ENCODE peak calls at places on chromosomes 11 and 22, in eight cellular contexts. One of them, this sample, is unnamed.

GRCh38 chr11:1219836-1220810 is 2.7 kb upstream of the MUC5B start:
- DNase-seq in upper lobe of right lung: peak; percentile 66
- DNase-seq in SK-N-MC: no peak
- DNase-seq in RWPE2: peak; percentile 48
- DNase-seq in HCT116: no peak
- DNase-seq in suprapubic skin: peak; percentile 80
- DNase-seq in left ventricle myocardium inferior: no peak
- DNase-seq in bronchial epithelial cell: no peak
- DNase-seq in this sample: no peak

GRCh38 chr22:19942886-19943664 is 1.5 kb upstream of the TXNRD2 start:
- DNase-seq in upper lobe of right lung: peak; percentile 49
- DNase-seq in SK-N-MC: no peak
- DNase-seq in RWPE2: no peak
- DNase-seq in HCT116: no peak
- DNase-seq in suprapubic skin: no peak
- DNase-seq in left ventricle myocardium inferior: no peak
- DNase-seq in bronchial epithelial cell: peak; percentile 79
- DNase-seq in this sample: peak; percentile 63

GRCh38 chr22:30420401-30421178 is 5.0 kb upstream of the MTFP1 start:
- DNase-seq in upper lobe of right lung: no peak
- DNase-seq in SK-N-MC: no peak
- DNase-seq in RWPE2: no peak
- DNase-seq in HCT116: no peak
- DNase-seq in suprapubic skin: no peak
- DNase-seq in left ventricle myocardium inferior: no peak
- DNase-seq in bronchial epithelial cell: peak; percentile 89
- DNase-seq in this sample: no peak

GRCh38 chr22:28002863-28003565 is 84.0 kb upstream of the PITPNB start:
- DNase-seq in upper lobe of right lung: no peak
- DNase-seq in SK-N-MC: no peak
- DNase-seq in RWPE2: no peak
- DNase-seq in HCT116: no peak
- DNase-seq in suprapubic skin: no peak
- DNase-seq in left ventricle myocardium inferior: no peak
- DNase-seq in bronchial epithelial cell: peak; percentile 62
- DNase-seq in this sample: no peak

GRCh38 chr11:8285228-8285627 is 21.6 kb upstream of the LMO1 start:
- DNase-seq in upper lobe of right lung: no peak
- DNase-seq in SK-N-MC: no peak
- DNase-seq in RWPE2: no peak
- DNase-seq in HCT116: no peak
- DNase-seq in suprapubic skin: peak; percentile 45
- DNase-seq in left ventricle myocardium inferior: no peak
- DNase-seq in bronchial epithelial cell: no peak
- DNase-seq in this sample: no peak

GRCh38 chr22:46845281-46846153 is 83.1 kb downstream of the TBC1D22A start:
- DNase-seq in upper lobe of right lung: no peak
- DNase-seq in SK-N-MC: no peak
- DNase-seq in RWPE2: no peak
- DNase-seq in HCT116: no peak
- DNase-seq in suprapubic skin: peak; percentile 62
- DNase-seq in left ventricle myocardium inferior: no peak
- DNase-seq in bronchial epithelial cell: no peak
- DNase-seq in this sample: no peak

GRCh38 chr11:11244470-11245080 is 108.5 kb downstream of the CSNK2A3 start:
- DNase-seq in upper lobe of right lung: no peak
- DNase-seq in SK-N-MC: no peak
- DNase-seq in RWPE2: no peak
- DNase-seq in HCT116: no peak
- DNase-seq in suprapubic skin: no peak
- DNase-seq in left ventricle myocardium inferior: no peak
- DNase-seq in bronchial epithelial cell: no peak
- DNase-seq in this sample: no peak

GRCh38 chr11:126716456-126717083 is 284.0 kb downstream of the KIRREL3 start:
- DNase-seq in upper lobe of right lung: no peak
- DNase-seq in SK-N-MC: no peak
- DNase-seq in RWPE2: no peak
- DNase-seq in HCT116: peak; percentile 26
- DNase-seq in suprapubic skin: no peak
- DNase-seq in left ventricle myocardium inferior: no peak
- DNase-seq in bronchial epithelial cell: no peak
- DNase-seq in this sample: peak; percentile 67

GRCh38 chr11:93747122-93747521 is 5.7 kb downstream of the C11orf54 start:
- DNase-seq in upper lobe of right lung: no peak
- DNase-seq in SK-N-MC: no peak
- DNase-seq in RWPE2: no peak
- DNase-seq in HCT116: no peak
- DNase-seq in suprapubic skin: no peak
- DNase-seq in left ventricle myocardium inferior: no peak
- DNase-seq in bronchial epithelial cell: no peak
- DNase-seq in this sample: no peak

GRCh38 chr22:37549704-37550059 is 10.6 kb upstream of the CDC42EP1 start:
- DNase-seq in upper lobe of right lung: peak; percentile 81
- DNase-seq in SK-N-MC: no peak
- DNase-seq in RWPE2: no peak
- DNase-seq in HCT116: no peak
- DNase-seq in suprapubic skin: no peak
- DNase-seq in left ventricle myocardium inferior: no peak
- DNase-seq in bronchial epithelial cell: no peak
- DNase-seq in this sample: no peak

GRCh38 chr11:561148-562003 is 606 bp downstream of the RASSF7 start:
- DNase-seq in upper lobe of right lung: peak; percentile 93
- DNase-seq in SK-N-MC: no peak
- DNase-seq in RWPE2: no peak
- DNase-seq in HCT116: no peak
- DNase-seq in suprapubic skin: no peak
- DNase-seq in left ventricle myocardium inferior: no peak
- DNase-seq in bronchial epithelial cell: peak; percentile 57
- DNase-seq in this sample: no peak

GRCh38 chr11:95849087-95849825 is 59.0 kb downstream of the CEP57 start:
- DNase-seq in upper lobe of right lung: no peak
- DNase-seq in SK-N-MC: peak; percentile 3
- DNase-seq in RWPE2: no peak
- DNase-seq in HCT116: peak; percentile 32
- DNase-seq in suprapubic skin: no peak
- DNase-seq in left ventricle myocardium inferior: peak; percentile 18
- DNase-seq in bronchial epithelial cell: peak; percentile 77
- DNase-seq in this sample: peak; percentile 65

GRCh38 chr11:79285756-79286155 is 155.1 kb downstream of the TENM4 start:
- DNase-seq in upper lobe of right lung: no peak
- DNase-seq in SK-N-MC: no peak
- DNase-seq in RWPE2: no peak
- DNase-seq in HCT116: no peak
- DNase-seq in suprapubic skin: no peak
- DNase-seq in left ventricle myocardium inferior: no peak
- DNase-seq in bronchial epithelial cell: no peak
- DNase-seq in this sample: no peak

GRCh38 chr11:1397862-1398505 is 8.2 kb downstream of the BRSK2 start:
- DNase-seq in upper lobe of right lung: no peak
- DNase-seq in SK-N-MC: no peak
- DNase-seq in RWPE2: no peak
- DNase-seq in HCT116: no peak
- DNase-seq in suprapubic skin: no peak
- DNase-seq in left ventricle myocardium inferior: no peak
- DNase-seq in bronchial epithelial cell: no peak
- DNase-seq in this sample: no peak

GRCh38 chr11:59787816-59788215 is 22.8 kb downstream of the MRPL16 start:
- DNase-seq in upper lobe of right lung: no peak
- DNase-seq in SK-N-MC: no peak
- DNase-seq in RWPE2: no peak
- DNase-seq in HCT116: no peak
- DNase-seq in suprapubic skin: no peak
- DNase-seq in left ventricle myocardium inferior: no peak
- DNase-seq in bronchial epithelial cell: peak; percentile 82
- DNase-seq in this sample: no peak

GRCh38 chr11:64186205-64187165 is 514 bp downstream of the STIP1 start:
- DNase-seq in upper lobe of right lung: no peak
- DNase-seq in SK-N-MC: no peak
- DNase-seq in RWPE2: no peak
- DNase-seq in HCT116: no peak
- DNase-seq in suprapubic skin: no peak
- DNase-seq in left ventricle myocardium inferior: no peak
- DNase-seq in bronchial epithelial cell: no peak
- DNase-seq in this sample: peak; percentile 26

GRCh38 chr11:126512741-126513715 is 157.5 kb downstream of the ST3GAL4 start:
- DNase-seq in upper lobe of right lung: peak; percentile 40
- DNase-seq in SK-N-MC: no peak
- DNase-seq in RWPE2: no peak
- DNase-seq in HCT116: no peak
- DNase-seq in suprapubic skin: no peak
- DNase-seq in left ventricle myocardium inferior: no peak
- DNase-seq in bronchial epithelial cell: no peak
- DNase-seq in this sample: no peak

GRCh38 chr11:37061426-37061825 is 463.4 kb upstream of the RAG2 start:
- DNase-seq in upper lobe of right lung: no peak
- DNase-seq in SK-N-MC: no peak
- DNase-seq in RWPE2: no peak
- DNase-seq in HCT116: no peak
- DNase-seq in suprapubic skin: no peak
- DNase-seq in left ventricle myocardium inferior: no peak
- DNase-seq in bronchial epithelial cell: peak; percentile 1
- DNase-seq in this sample: no peak

GRCh38 chr11:69674267-69674885 is 777 bp downstream of the LTO1 start:
- DNase-seq in upper lobe of right lung: peak; percentile 66
- DNase-seq in SK-N-MC: no peak
- DNase-seq in RWPE2: no peak
- DNase-seq in HCT116: no peak
- DNase-seq in suprapubic skin: peak; percentile 70
- DNase-seq in left ventricle myocardium inferior: no peak
- DNase-seq in bronchial epithelial cell: peak; percentile 80
- DNase-seq in this sample: no peak

GRCh38 chr11:25734592-25735211 is 597.2 kb upstream of the ANO3 start:
- DNase-seq in upper lobe of right lung: no peak
- DNase-seq in SK-N-MC: no peak
- DNase-seq in RWPE2: no peak
- DNase-seq in HCT116: no peak
- DNase-seq in suprapubic skin: no peak
- DNase-seq in left ventricle myocardium inferior: no peak
- DNase-seq in bronchial epithelial cell: peak; percentile 61
- DNase-seq in this sample: no peak

GRCh38 chr11:63610604-63611394 is 3.4 kb downstream of the PLAAT3 start:
- DNase-seq in upper lobe of right lung: no peak
- DNase-seq in SK-N-MC: peak; percentile 6
- DNase-seq in RWPE2: no peak
- DNase-seq in HCT116: no peak
- DNase-seq in suprapubic skin: peak; percentile 34
- DNase-seq in left ventricle myocardium inferior: no peak
- DNase-seq in bronchial epithelial cell: no peak
- DNase-seq in this sample: no peak

GRCh38 chr11:60927600-60927999 is 3.3 kb downstream of the TMEM132A start:
- DNase-seq in upper lobe of right lung: peak; percentile 59
- DNase-seq in SK-N-MC: no peak
- DNase-seq in RWPE2: no peak
- DNase-seq in HCT116: no peak
- DNase-seq in suprapubic skin: no peak
- DNase-seq in left ventricle myocardium inferior: no peak
- DNase-seq in bronchial epithelial cell: no peak
- DNase-seq in this sample: no peak

GRCh38 chr11:130592056-130592455 is 143.6 kb downstream of the ADAMTS15 start:
- DNase-seq in upper lobe of right lung: no peak
- DNase-seq in SK-N-MC: no peak
- DNase-seq in RWPE2: no peak
- DNase-seq in HCT116: no peak
- DNase-seq in suprapubic skin: no peak
- DNase-seq in left ventricle myocardium inferior: no peak
- DNase-seq in bronchial epithelial cell: peak; percentile 70
- DNase-seq in this sample: no peak

GRCh38 chr22:39315389-39315788 is 4.0 kb downstream of the RPL3 start:
- DNase-seq in upper lobe of right lung: no peak
- DNase-seq in SK-N-MC: no peak
- DNase-seq in RWPE2: no peak
- DNase-seq in HCT116: no peak
- DNase-seq in suprapubic skin: no peak
- DNase-seq in left ventricle myocardium inferior: no peak
- DNase-seq in bronchial epithelial cell: no peak
- DNase-seq in this sample: no peak
- H3K36me3 ChIP-seq in upper lobe of right lung: peaks cover 68% of the 10 kb centered on the region
- H3K36me3 ChIP-seq in SK-N-MC: peaks cover 79% of the 10 kb centered on the region
- H3K36me3 ChIP-seq in RWPE2: peaks cover 82% of the 10 kb centered on the region
- H3K36me3 ChIP-seq in HCT116: peaks cover 73% of the 10 kb centered on the region
- H3K36me3 ChIP-seq in suprapubic skin: peaks cover 61% of the 10 kb centered on the region
- H3K36me3 ChIP-seq in left ventricle myocardium inferior: peaks cover 68% of the 10 kb centered on the region
- H3K36me3 ChIP-seq in bronchial epithelial cell: peaks cover 56% of the 10 kb centered on the region
- H3K36me3 ChIP-seq in this sample: peaks cover 80% of the 10 kb centered on the region

DNA sequence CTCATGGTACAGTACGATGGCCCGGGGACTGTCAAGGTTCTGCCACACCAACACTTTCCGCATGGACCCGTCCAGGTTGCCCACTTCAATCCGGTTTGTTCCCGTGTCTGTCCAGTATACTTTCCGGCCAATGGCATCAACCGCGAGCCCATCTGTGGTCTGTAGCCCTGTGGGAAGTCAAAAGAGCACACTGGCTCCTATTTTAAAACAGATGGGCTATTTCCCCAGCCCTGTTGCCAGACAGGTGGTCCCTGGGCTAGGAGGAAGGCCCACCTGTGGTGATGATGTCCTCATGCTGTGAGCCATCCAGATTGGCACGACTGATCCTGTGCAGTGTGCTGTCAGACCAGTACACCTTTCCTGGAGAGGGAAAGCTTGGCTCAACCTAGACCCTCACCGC is 30.4 kb upstream of the CKAP5 start:
- DNase-seq in upper lobe of right lung: peak; percentile 47
- DNase-seq in SK-N-MC: no peak
- DNase-seq in RWPE2: no peak
- DNase-seq in HCT116: no peak
- DNase-seq in suprapubic skin: no peak
- DNase-seq in left ventricle myocardium inferior: no peak
- DNase-seq in bronchial epithelial cell: no peak
- DNase-seq in this sample: no peak
- H3K36me3 ChIP-seq in upper lobe of right lung: peaks cover 24% of the 10 kb centered on the region
- H3K36me3 ChIP-seq in SK-N-MC: peaks cover 42% of the 10 kb centered on the region
- H3K36me3 ChIP-seq in RWPE2: peaks cover 9% of the 10 kb centered on the region
- H3K36me3 ChIP-seq in HCT116: no peaks in the 10 kb centered on the region
- H3K36me3 ChIP-seq in suprapubic skin: peaks cover 81% of the 10 kb centered on the region
- H3K36me3 ChIP-seq in left ventricle myocardium inferior: peaks cover 84% of the 10 kb centered on the region
- H3K36me3 ChIP-seq in bronchial epithelial cell: peaks cover 9% of the 10 kb centered on the region
- H3K36me3 ChIP-seq in this sample: peaks cover 73% of the 10 kb centered on the region

DNA sequence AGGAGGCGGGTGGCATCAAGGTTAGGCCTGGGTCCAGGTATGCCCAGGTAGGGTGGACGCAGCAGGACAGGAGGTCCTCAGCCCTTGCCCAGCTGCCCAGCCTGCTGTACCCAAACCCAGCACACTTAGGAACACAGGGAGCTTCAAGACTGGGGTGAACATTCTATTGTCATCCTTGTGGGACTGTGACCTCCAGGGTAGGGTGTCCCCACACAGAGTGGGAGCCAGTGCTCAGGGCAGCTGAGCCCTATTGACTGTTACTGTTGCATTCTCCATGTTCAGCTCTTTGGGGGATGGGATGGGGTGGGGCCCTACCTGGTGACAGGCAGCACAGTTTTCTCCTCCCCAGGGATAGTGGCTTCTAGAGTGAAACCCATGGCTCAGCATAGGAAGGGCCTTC is 106.0 kb downstream of the BCR start:
- DNase-seq in upper lobe of right lung: no peak
- DNase-seq in SK-N-MC: no peak
- DNase-seq in RWPE2: no peak
- DNase-seq in HCT116: no peak
- DNase-seq in suprapubic skin: no peak
- DNase-seq in left ventricle myocardium inferior: no peak
- DNase-seq in bronchial epithelial cell: no peak
- DNase-seq in this sample: no peak
- H3K36me3 ChIP-seq in upper lobe of right lung: peaks cover 42% of the 10 kb centered on the region
- H3K36me3 ChIP-seq in SK-N-MC: peaks cover 7% of the 10 kb centered on the region
- H3K36me3 ChIP-seq in RWPE2: peaks cover 81% of the 10 kb centered on the region
- H3K36me3 ChIP-seq in HCT116: peaks cover 24% of the 10 kb centered on the region
- H3K36me3 ChIP-seq in suprapubic skin: peaks cover 72% of the 10 kb centered on the region
- H3K36me3 ChIP-seq in left ventricle myocardium inferior: peaks cover 52% of the 10 kb centered on the region
- H3K36me3 ChIP-seq in bronchial epithelial cell: peaks cover 35% of the 10 kb centered on the region
- H3K36me3 ChIP-seq in this sample: peaks cover 88% of the 10 kb centered on the region

GRCh38 chr11:128476031-128476430 is 111.3 kb downstream of the ETS1 start:
- DNase-seq in upper lobe of right lung: no peak
- DNase-seq in SK-N-MC: no peak
- DNase-seq in RWPE2: no peak
- DNase-seq in HCT116: no peak
- DNase-seq in suprapubic skin: no peak
- DNase-seq in left ventricle myocardium inferior: no peak
- DNase-seq in bronchial epithelial cell: no peak
- DNase-seq in this sample: no peak
- H3K36me3 ChIP-seq in upper lobe of right lung: peaks cover 43% of the 10 kb centered on the region
- H3K36me3 ChIP-seq in SK-N-MC: no peaks in the 10 kb centered on the region
- H3K36me3 ChIP-seq in RWPE2: peaks cover 98% of the 10 kb centered on the region
- H3K36me3 ChIP-seq in HCT116: no peaks in the 10 kb centered on the region
- H3K36me3 ChIP-seq in suprapubic skin: peaks cover 23% of the 10 kb centered on the region
- H3K36me3 ChIP-seq in left ventricle myocardium inferior: peaks cover 63% of the 10 kb centered on the region
- H3K36me3 ChIP-seq in bronchial epithelial cell: peaks cover 17% of the 10 kb centered on the region
- H3K36me3 ChIP-seq in this sample: no peaks in the 10 kb centered on the region